ENCODE peak calls at places on chromosome 1, in nine cellular contexts. U is astrocyte of the spinal cord; D is Caki2; O is MM.1S; S is NCI-H345; P is stimulated activated CD4-positive, alpha-beta T cell treated with anti-CD3 and anti-CD28 coated beads, Interleukin-2, amount 100 ng/mL, for 48 hours; H is NCI-H1417 treated with DMSO at 0.1 percent for 48 hours; G is amniotic epithelial cell; E is activated CD4-positive, alpha-beta T cell treated with anti-CD3 and anti-CD28 coated beads for 48 hours. J is an unnamed sample.

GRCh38 chr1:234212764-234213406 is 160.4 kb upstream of the COA6 start:
- DNase-seq in U (peak; percentile 52), D (no peak), O (peak; percentile 39), S (peak; percentile 76), P (no peak), H (no peak), G (peak; percentile 35), E (peak; percentile 46), J (peak; percentile 25)

GRCh38 chr1:163877016-163877415 is 555.3 kb downstream of the NUF2 start:
- DNase-seq in U (no peak), D (no peak), O (no peak), S (no peak), P (no peak), H (no peak), G (no peak), E (no peak), J (no peak)

GRCh38 chr1:109789771-109790170 is 26.0 kb upstream of the EPS8L3 start:
- DNase-seq in U (no peak), D (no peak), O (no peak), S (no peak), P (no peak), H (no peak), G (no peak), E (no peak), J (no peak)

GRCh38 chr1:68889471-68889870 is 392.6 kb upstream of the DEPDC1 start:
- DNase-seq in U (no peak), D (no peak), O (no peak), S (no peak), P (no peak), H (no peak), G (no peak), E (no peak), J (no peak)

GRCh38 chr1:41023279-41023990 is 1.9 kb upstream of the SLFNL1 start:
- DNase-seq in U (no peak), D (no peak), O (no peak), S (no peak), P (no peak), H (no peak), G (peak; percentile 27), E (no peak), J (peak; percentile 45)

GRCh38 chr1:981491-981954 is 370 bp downstream of the PERM1 start:
- DNase-seq in U (no peak), D (no peak), O (no peak), S (no peak), P (no peak), H (no peak), G (no peak), E (no peak), J (no peak)

GRCh38 chr1:33339413-33339812 is 18.5 kb upstream of the A3GALT2 start:
- DNase-seq in U (no peak), D (no peak), O (no peak), S (no peak), P (no peak), H (no peak), G (peak; percentile 26), E (no peak), J (peak; percentile 48)

GRCh38 chr1:48035371-48036141 is 38.4 kb upstream of the TRABD2B start:
- DNase-seq in U (no peak), D (no peak), O (no peak), S (no peak), P (no peak), H (no peak), G (no peak), E (no peak), J (no peak)

GRCh38 chr1:182671779-182672486 is 12.5 kb downstream of the RGS8 start:
- DNase-seq in U (no peak), D (no peak), O (no peak), S (peak; percentile 87), P (no peak), H (peak; percentile 62), G (no peak), E (no peak), J (no peak)

GRCh38 chr1:15033264-15033663 is 120.3 kb upstream of the TMEM51 start:
- DNase-seq in U (peak; percentile 37), D (no peak), O (no peak), S (no peak), P (no peak), H (no peak), G (peak; percentile 11), E (no peak), J (peak; percentile 68)

J was measured in choroid plexus epithelial cell.